ENCODE peak calls at places on chromosome X, in five cellular contexts. One of them, this sample, is unnamed.
A peak's percentile ranks its signal among the peaks of the same experiment; 100 is the strongest.

GRCh38 chrX:38276089-38276488 is 51.2 kb downstream of the RPGR start:
- DNase-seq in activated gamma-delta T cell treated with Interleukin-2 at 50 U/mL for 16 hours: no peak
- DNase-seq in stimulated activated CD8-positive, alpha-beta memory T cell treated with anti-CD3 and anti-CD28 coated beads, Interleukin-15, amount 100 ng/mL, for 24 hours: no peak
- DNase-seq in NCI-H1092: no peak
- DNase-seq in caudate nucleus: no peak
- DNase-seq in this sample: no peak

GRCh38 chrX:39677987-39678840 is 419.5 kb downstream of the BCOR start:
- DNase-seq in NCI-H1092: no peak
- DNase-seq in activated gamma-delta T cell treated with Interleukin-2 at 50 U/mL for 16 hours: no peak
- DNase-seq in stimulated activated CD8-positive, alpha-beta memory T cell treated with anti-CD3 and anti-CD28 coated beads, Interleukin-15, amount 100 ng/mL, for 24 hours: no peak
- DNase-seq in caudate nucleus: peak; percentile 71
- DNase-seq in this sample: peak; percentile 92

GRCh38 chrX:103309860-103310591 is 764 bp downstream of the BEX2 start:
- DNase-seq in NCI-H1092: no peak
- DNase-seq in activated gamma-delta T cell treated with Interleukin-2 at 50 U/mL for 16 hours: no peak
- DNase-seq in stimulated activated CD8-positive, alpha-beta memory T cell treated with anti-CD3 and anti-CD28 coated beads, Interleukin-15, amount 100 ng/mL, for 24 hours: no peak
- DNase-seq in caudate nucleus: no peak
- DNase-seq in this sample: no peak

GRCh38 chrX:30278365-30278764 is 30.8 kb downstream of the NR0B1 start:
- DNase-seq in stimulated activated CD8-positive, alpha-beta memory T cell treated with anti-CD3 and anti-CD28 coated beads, Interleukin-15, amount 100 ng/mL, for 24 hours: no peak
- DNase-seq in activated gamma-delta T cell treated with Interleukin-2 at 50 U/mL for 16 hours: no peak
- DNase-seq in NCI-H1092: no peak
- DNase-seq in caudate nucleus: no peak
- DNase-seq in this sample: no peak

GRCh38 chrX:154531626-154532025 is 15.0 kb downstream of the G6PD start:
- DNase-seq in NCI-H1092: no peak
- DNase-seq in caudate nucleus: no peak
- DNase-seq in activated gamma-delta T cell treated with Interleukin-2 at 50 U/mL for 16 hours: no peak
- DNase-seq in stimulated activated CD8-positive, alpha-beta memory T cell treated with anti-CD3 and anti-CD28 coated beads, Interleukin-15, amount 100 ng/mL, for 24 hours: no peak
- DNase-seq in this sample: no peak

GRCh38 chrX:49656554-49656953 is 39.2 kb downstream of the PAGE1 start:
- DNase-seq in stimulated activated CD8-positive, alpha-beta memory T cell treated with anti-CD3 and anti-CD28 coated beads, Interleukin-15, amount 100 ng/mL, for 24 hours: no peak
- DNase-seq in caudate nucleus: no peak
- DNase-seq in NCI-H1092: no peak
- DNase-seq in activated gamma-delta T cell treated with Interleukin-2 at 50 U/mL for 16 hours: no peak
- DNase-seq in this sample: no peak

GRCh38 chrX:130393451-130394074 is 8.1 kb upstream of the GPR119 start:
- DNase-seq in caudate nucleus: peak; percentile 12
- DNase-seq in stimulated activated CD8-positive, alpha-beta memory T cell treated with anti-CD3 and anti-CD28 coated beads, Interleukin-15, amount 100 ng/mL, for 24 hours: no peak
- DNase-seq in activated gamma-delta T cell treated with Interleukin-2 at 50 U/mL for 16 hours: no peak
- DNase-seq in NCI-H1092: peak; percentile 8
- DNase-seq in this sample: peak; percentile 65

GRCh38 chrX:2917767-2918166 is 11.4 kb downstream of the ARSD start:
- DNase-seq in activated gamma-delta T cell treated with Interleukin-2 at 50 U/mL for 16 hours: no peak
- DNase-seq in caudate nucleus: no peak
- DNase-seq in stimulated activated CD8-positive, alpha-beta memory T cell treated with anti-CD3 and anti-CD28 coated beads, Interleukin-15, amount 100 ng/mL, for 24 hours: no peak
- DNase-seq in NCI-H1092: no peak
- DNase-seq in this sample: no peak

GRCh38 chrX:107483976-107484726 is 34.7 kb downstream of the FRMPD3 start:
- DNase-seq in caudate nucleus: no peak
- DNase-seq in activated gamma-delta T cell treated with Interleukin-2 at 50 U/mL for 16 hours: no peak
- DNase-seq in NCI-H1092: no peak
- DNase-seq in stimulated activated CD8-positive, alpha-beta memory T cell treated with anti-CD3 and anti-CD28 coated beads, Interleukin-15, amount 100 ng/mL, for 24 hours: no peak
- DNase-seq in this sample: no peak

GRCh38 chrX:136646602-136647239 is 1.2 kb upstream of the CD40LG start:
- DNase-seq in activated gamma-delta T cell treated with Interleukin-2 at 50 U/mL for 16 hours: peak; percentile 23
- DNase-seq in NCI-H1092: no peak
- DNase-seq in stimulated activated CD8-positive, alpha-beta memory T cell treated with anti-CD3 and anti-CD28 coated beads, Interleukin-15, amount 100 ng/mL, for 24 hours: no peak
- DNase-seq in caudate nucleus: no peak
- DNase-seq in this sample: no peak

GRCh38 chrX:10444204-10444603 is 176.2 kb downstream of the MID1 start:
- DNase-seq in activated gamma-delta T cell treated with Interleukin-2 at 50 U/mL for 16 hours: no peak
- DNase-seq in caudate nucleus: no peak
- DNase-seq in stimulated activated CD8-positive, alpha-beta memory T cell treated with anti-CD3 and anti-CD28 coated beads, Interleukin-15, amount 100 ng/mL, for 24 hours: no peak
- DNase-seq in NCI-H1092: no peak
- DNase-seq in this sample: no peak

GRCh38 chrX:70453024-70453618 is 8.5 kb downstream of the DLG3 start:
- DNase-seq in activated gamma-delta T cell treated with Interleukin-2 at 50 U/mL for 16 hours: no peak
- DNase-seq in NCI-H1092: no peak
- DNase-seq in stimulated activated CD8-positive, alpha-beta memory T cell treated with anti-CD3 and anti-CD28 coated beads, Interleukin-15, amount 100 ng/mL, for 24 hours: no peak
- DNase-seq in caudate nucleus: no peak
- DNase-seq in this sample: no peak

GRCh38 chrX:145630806-145631435 is 186.7 kb upstream of the SLITRK2 start:
- DNase-seq in caudate nucleus: no peak
- DNase-seq in stimulated activated CD8-positive, alpha-beta memory T cell treated with anti-CD3 and anti-CD28 coated beads, Interleukin-15, amount 100 ng/mL, for 24 hours: no peak
- DNase-seq in activated gamma-delta T cell treated with Interleukin-2 at 50 U/mL for 16 hours: no peak
- DNase-seq in NCI-H1092: no peak
- DNase-seq in this sample: no peak

GRCh38 chrX:42107495-42108139 is 184.3 kb upstream of the CASK start:
- DNase-seq in stimulated activated CD8-positive, alpha-beta memory T cell treated with anti-CD3 and anti-CD28 coated beads, Interleukin-15, amount 100 ng/mL, for 24 hours: no peak
- DNase-seq in caudate nucleus: no peak
- DNase-seq in NCI-H1092: no peak
- DNase-seq in activated gamma-delta T cell treated with Interleukin-2 at 50 U/mL for 16 hours: no peak
- DNase-seq in this sample: no peak

GRCh38 chrX:14409341-14409740 is 120.0 kb upstream of the GLRA2 start:
- DNase-seq in caudate nucleus: no peak
- DNase-seq in stimulated activated CD8-positive, alpha-beta memory T cell treated with anti-CD3 and anti-CD28 coated beads, Interleukin-15, amount 100 ng/mL, for 24 hours: no peak
- DNase-seq in NCI-H1092: no peak
- DNase-seq in activated gamma-delta T cell treated with Interleukin-2 at 50 U/mL for 16 hours: no peak
- DNase-seq in this sample: no peak

GRCh38 chrX:17689971-17690409 is 47.3 kb upstream of the SCML1 start:
- DNase-seq in NCI-H1092: peak; percentile 78
- DNase-seq in stimulated activated CD8-positive, alpha-beta memory T cell treated with anti-CD3 and anti-CD28 coated beads, Interleukin-15, amount 100 ng/mL, for 24 hours: no peak
- DNase-seq in activated gamma-delta T cell treated with Interleukin-2 at 50 U/mL for 16 hours: peak; percentile 14
- DNase-seq in caudate nucleus: no peak
- DNase-seq in this sample: peak; percentile 31

GRCh38 chrX:68490644-68491043 is 8.2 kb upstream of the YIPF6 start:
- DNase-seq in caudate nucleus: no peak
- DNase-seq in activated gamma-delta T cell treated with Interleukin-2 at 50 U/mL for 16 hours: no peak
- DNase-seq in stimulated activated CD8-positive, alpha-beta memory T cell treated with anti-CD3 and anti-CD28 coated beads, Interleukin-15, amount 100 ng/mL, for 24 hours: no peak
- DNase-seq in NCI-H1092: no peak
- DNase-seq in this sample: no peak

GRCh38 chrX:17409566-17410290 is 34.7 kb downstream of the NHS start:
- DNase-seq in stimulated activated CD8-positive, alpha-beta memory T cell treated with anti-CD3 and anti-CD28 coated beads, Interleukin-15, amount 100 ng/mL, for 24 hours: no peak
- DNase-seq in NCI-H1092: no peak
- DNase-seq in activated gamma-delta T cell treated with Interleukin-2 at 50 U/mL for 16 hours: no peak
- DNase-seq in caudate nucleus: no peak
- DNase-seq in this sample: no peak

GRCh38 chrX:30610050-30610449 is 32.5 kb upstream of the TASL start:
- DNase-seq in caudate nucleus: no peak
- DNase-seq in NCI-H1092: no peak
- DNase-seq in activated gamma-delta T cell treated with Interleukin-2 at 50 U/mL for 16 hours: no peak
- DNase-seq in stimulated activated CD8-positive, alpha-beta memory T cell treated with anti-CD3 and anti-CD28 coated beads, Interleukin-15, amount 100 ng/mL, for 24 hours: no peak
- DNase-seq in this sample: peak; percentile 36

GRCh38 chrX:71198066-71198465 is 25.0 kb upstream of the GJB1 start:
- DNase-seq in stimulated activated CD8-positive, alpha-beta memory T cell treated with anti-CD3 and anti-CD28 coated beads, Interleukin-15, amount 100 ng/mL, for 24 hours: no peak
- DNase-seq in NCI-H1092: no peak
- DNase-seq in activated gamma-delta T cell treated with Interleukin-2 at 50 U/mL for 16 hours: no peak
- DNase-seq in caudate nucleus: no peak
- DNase-seq in this sample: peak; percentile 18

GRCh38 chrX:71095033-71095432 is 618 bp upstream of the FOXO4 start:
- DNase-seq in stimulated activated CD8-positive, alpha-beta memory T cell treated with anti-CD3 and anti-CD28 coated beads, Interleukin-15, amount 100 ng/mL, for 24 hours: no peak
- DNase-seq in NCI-H1092: no peak
- DNase-seq in caudate nucleus: no peak
- DNase-seq in activated gamma-delta T cell treated with Interleukin-2 at 50 U/mL for 16 hours: no peak
- DNase-seq in this sample: no peak

GRCh38 chrX:110665636-110666035 is 130.0 kb downstream of the CHRDL1 start:
- DNase-seq in NCI-H1092: no peak
- DNase-seq in stimulated activated CD8-positive, alpha-beta memory T cell treated with anti-CD3 and anti-CD28 coated beads, Interleukin-15, amount 100 ng/mL, for 24 hours: no peak
- DNase-seq in activated gamma-delta T cell treated with Interleukin-2 at 50 U/mL for 16 hours: no peak
- DNase-seq in caudate nucleus: no peak
- DNase-seq in this sample: no peak

GRCh38 chrX:153725832-153726285 is 1.2 kb downstream of the ABCD1 start:
- DNase-seq in activated gamma-delta T cell treated with Interleukin-2 at 50 U/mL for 16 hours: no peak
- DNase-seq in caudate nucleus: no peak
- DNase-seq in NCI-H1092: no peak
- DNase-seq in stimulated activated CD8-positive, alpha-beta memory T cell treated with anti-CD3 and anti-CD28 coated beads, Interleukin-15, amount 100 ng/mL, for 24 hours: no peak
- DNase-seq in this sample: no peak